ENCODE peak calls at places on chromosomes 13 and 19, in nine cellular contexts. One of them, this sample, is unnamed.

GRCh38 chr19:43779820-43780219 is 953 bp downstream of the KCNN4 start:
- DNase-seq in HCT116: no peak
- DNase-seq in SK-N-SH: no peak
- DNase-seq in OCI-LY7: peak; percentile 75
- DNase-seq in PC-3: peak; percentile 33
- DNase-seq in GM23338: no peak
- DNase-seq in neural progenitor cell: no peak
- DNase-seq in GM23248: no peak
- DNase-seq in hepatocyte: peak; percentile 14
- DNase-seq in this sample: no peak

GRCh38 chr19:35718345-35719041 is 690 bp downstream of the KMT2B start:
- DNase-seq in HCT116: no peak
- DNase-seq in SK-N-SH: peak; percentile 69
- DNase-seq in OCI-LY7: peak; percentile 59
- DNase-seq in PC-3: peak; percentile 9
- DNase-seq in GM23338: peak; percentile 37
- DNase-seq in neural progenitor cell: no peak
- DNase-seq in GM23248: peak; percentile 62
- DNase-seq in hepatocyte: peak; percentile 52
- DNase-seq in this sample: peak; percentile 46

GRCh38 chr13:23578411-23579071 is 8.3 kb downstream of the TNFRSF19 start:
- DNase-seq in HCT116: no peak
- DNase-seq in SK-N-SH: peak; percentile 76
- DNase-seq in OCI-LY7: peak; percentile 63
- DNase-seq in PC-3: peak; percentile 72
- DNase-seq in GM23338: peak; percentile 74
- DNase-seq in neural progenitor cell: peak; percentile 82
- DNase-seq in GM23248: peak; percentile 88
- DNase-seq in hepatocyte: peak; percentile 90
- DNase-seq in this sample: peak; percentile 67

GRCh38 chr13:21853779-21854178 is 182.9 kb downstream of the FGF9 start:
- DNase-seq in HCT116: no peak
- DNase-seq in SK-N-SH: no peak
- DNase-seq in OCI-LY7: no peak
- DNase-seq in PC-3: no peak
- DNase-seq in GM23338: no peak
- DNase-seq in neural progenitor cell: no peak
- DNase-seq in GM23248: no peak
- DNase-seq in hepatocyte: no peak
- DNase-seq in this sample: no peak

GRCh38 chr13:25046985-25047660 is 48.8 kb upstream of the PABPC3 start:
- DNase-seq in HCT116: no peak
- DNase-seq in SK-N-SH: peak; percentile 57
- DNase-seq in OCI-LY7: no peak
- DNase-seq in PC-3: no peak
- DNase-seq in GM23338: peak; percentile 82
- DNase-seq in neural progenitor cell: peak; percentile 83
- DNase-seq in GM23248: peak; percentile 67
- DNase-seq in hepatocyte: peak; percentile 43
- DNase-seq in this sample: no peak

GRCh38 chr19:34503546-34504272 is 22.2 kb downstream of the WTIP start:
- DNase-seq in HCT116: no peak
- DNase-seq in SK-N-SH: peak; percentile 14
- DNase-seq in OCI-LY7: no peak
- DNase-seq in PC-3: no peak
- DNase-seq in GM23338: no peak
- DNase-seq in neural progenitor cell: no peak
- DNase-seq in GM23248: no peak
- DNase-seq in hepatocyte: no peak
- DNase-seq in this sample: no peak

GRCh38 chr13:113110852-113111315 is 5.3 kb downstream of the F7 start:
- DNase-seq in HCT116: no peak
- DNase-seq in SK-N-SH: peak; percentile 57
- DNase-seq in OCI-LY7: no peak
- DNase-seq in PC-3: no peak
- DNase-seq in GM23338: no peak
- DNase-seq in neural progenitor cell: no peak
- DNase-seq in GM23248: no peak
- DNase-seq in hepatocyte: no peak
- DNase-seq in this sample: no peak

GRCh38 chr13:40446365-40446764 is 220.1 kb downstream of the FOXO1 start:
- DNase-seq in HCT116: no peak
- DNase-seq in SK-N-SH: no peak
- DNase-seq in OCI-LY7: no peak
- DNase-seq in PC-3: no peak
- DNase-seq in GM23338: no peak
- DNase-seq in neural progenitor cell: no peak
- DNase-seq in GM23248: no peak
- DNase-seq in hepatocyte: no peak
- DNase-seq in this sample: no peak

GRCh38 chr19:49132974-49133609 is 13.7 kb downstream of the PPFIA3 start:
- DNase-seq in HCT116: no peak
- DNase-seq in SK-N-SH: peak; percentile 22
- DNase-seq in OCI-LY7: no peak
- DNase-seq in PC-3: no peak
- DNase-seq in GM23338: peak; percentile 84
- DNase-seq in neural progenitor cell: peak; percentile 43
- DNase-seq in GM23248: no peak
- DNase-seq in hepatocyte: no peak
- DNase-seq in this sample: no peak

GRCh38 chr19:31586282-31586681 is 237.0 kb upstream of the TSHZ3 start:
- DNase-seq in HCT116: no peak
- DNase-seq in SK-N-SH: no peak
- DNase-seq in OCI-LY7: no peak
- DNase-seq in PC-3: no peak
- DNase-seq in GM23338: no peak
- DNase-seq in neural progenitor cell: no peak
- DNase-seq in GM23248: peak; percentile 3
- DNase-seq in hepatocyte: no peak
- DNase-seq in this sample: no peak

GRCh38 chr13:91381371-91381770 is 17.1 kb upstream of the GPC5 start:
- DNase-seq in HCT116: no peak
- DNase-seq in SK-N-SH: peak; percentile 14
- DNase-seq in OCI-LY7: peak; percentile 65
- DNase-seq in PC-3: peak; percentile 26
- DNase-seq in GM23338: no peak
- DNase-seq in neural progenitor cell: peak; percentile 28
- DNase-seq in GM23248: peak; percentile 18
- DNase-seq in hepatocyte: peak; percentile 23
- DNase-seq in this sample: peak; percentile 8

GRCh38 chr13:79451500-79451962 is 29.4 kb upstream of the NDFIP2 start:
- DNase-seq in HCT116: no peak
- DNase-seq in SK-N-SH: peak; percentile 6
- DNase-seq in OCI-LY7: no peak
- DNase-seq in PC-3: peak; percentile 62
- DNase-seq in GM23338: peak; percentile 46
- DNase-seq in neural progenitor cell: no peak
- DNase-seq in GM23248: peak; percentile 98
- DNase-seq in hepatocyte: peak; percentile 49
- DNase-seq in this sample: peak; percentile 34

GRCh38 chr19:10891360-10892108 is 20.2 kb downstream of the CARM1 start:
- DNase-seq in HCT116: no peak
- DNase-seq in SK-N-SH: no peak
- DNase-seq in OCI-LY7: no peak
- DNase-seq in PC-3: no peak
- DNase-seq in GM23338: peak; percentile 51
- DNase-seq in neural progenitor cell: no peak
- DNase-seq in GM23248: no peak
- DNase-seq in hepatocyte: peak; percentile 66
- DNase-seq in this sample: no peak

GRCh38 chr13:37074703-37075102 is 15.2 kb upstream of the SUPT20H start:
- DNase-seq in HCT116: peak; percentile 8
- DNase-seq in SK-N-SH: peak; percentile 39
- DNase-seq in OCI-LY7: peak; percentile 53
- DNase-seq in PC-3: peak; percentile 48
- DNase-seq in GM23338: peak; percentile 48
- DNase-seq in neural progenitor cell: peak; percentile 24
- DNase-seq in GM23248: peak; percentile 62
- DNase-seq in hepatocyte: peak; percentile 32
- DNase-seq in this sample: peak; percentile 8

GRCh38 chr19:5557691-5558090 is 10.1 kb downstream of the TINCR start:
- DNase-seq in HCT116: no peak
- DNase-seq in SK-N-SH: no peak
- DNase-seq in OCI-LY7: no peak
- DNase-seq in PC-3: no peak
- DNase-seq in GM23338: no peak
- DNase-seq in neural progenitor cell: no peak
- DNase-seq in GM23248: no peak
- DNase-seq in hepatocyte: no peak
- DNase-seq in this sample: no peak

GRCh38 chr13:98822238-98822606 is 69.8 kb upstream of the SLC15A1 start:
- DNase-seq in HCT116: no peak
- DNase-seq in SK-N-SH: peak; percentile 39
- DNase-seq in OCI-LY7: no peak
- DNase-seq in PC-3: no peak
- DNase-seq in GM23338: no peak
- DNase-seq in neural progenitor cell: no peak
- DNase-seq in GM23248: peak; percentile 49
- DNase-seq in hepatocyte: no peak
- DNase-seq in this sample: no peak

GRCh38 chr19:49092686-49093085 is 7.4 kb downstream of the SNRNP70 start:
- DNase-seq in HCT116: no peak
- DNase-seq in SK-N-SH: no peak
- DNase-seq in OCI-LY7: no peak
- DNase-seq in PC-3: no peak
- DNase-seq in GM23338: no peak
- DNase-seq in neural progenitor cell: no peak
- DNase-seq in GM23248: no peak
- DNase-seq in hepatocyte: no peak
- DNase-seq in this sample: no peak

GRCh38 chr19:20271215-20271926 is 104.4 kb downstream of the ZNF486 start:
- DNase-seq in HCT116: no peak
- DNase-seq in SK-N-SH: no peak
- DNase-seq in OCI-LY7: peak; percentile 46
- DNase-seq in PC-3: no peak
- DNase-seq in GM23338: no peak
- DNase-seq in neural progenitor cell: no peak
- DNase-seq in GM23248: no peak
- DNase-seq in hepatocyte: no peak
- DNase-seq in this sample: no peak

GRCh38 chr19:13748169-13748884 is 16.0 kb upstream of the MRI1 start:
- DNase-seq in HCT116: no peak
- DNase-seq in SK-N-SH: peak; percentile 37
- DNase-seq in OCI-LY7: peak; percentile 21
- DNase-seq in PC-3: peak; percentile 25
- DNase-seq in GM23338: peak; percentile 43
- DNase-seq in neural progenitor cell: peak; percentile 31
- DNase-seq in GM23248: peak; percentile 85
- DNase-seq in hepatocyte: peak; percentile 52
- DNase-seq in this sample: peak; percentile 14

GRCh38 chr19:8323781-8324185 is 2.5 kb downstream of the RPS28 start:
- DNase-seq in HCT116: no peak
- DNase-seq in SK-N-SH: no peak
- DNase-seq in OCI-LY7: peak; percentile 17
- DNase-seq in PC-3: no peak
- DNase-seq in GM23338: no peak
- DNase-seq in neural progenitor cell: no peak
- DNase-seq in GM23248: no peak
- DNase-seq in hepatocyte: no peak
- DNase-seq in this sample: no peak
- TF ChIP-seq EZH2phosphoT487 in HCT116: no peak
- TF ChIP-seq EZH2phosphoT487 in SK-N-SH: no peak
- TF ChIP-seq EZH2phosphoT487 in OCI-LY7: no peak
- TF ChIP-seq EZH2phosphoT487 in PC-3: no peak
- TF ChIP-seq EZH2phosphoT487 in GM23338: no peak
- TF ChIP-seq EZH2phosphoT487 in neural progenitor cell: no peak
- TF ChIP-seq EZH2phosphoT487 in GM23248: no peak
- TF ChIP-seq EZH2phosphoT487 in hepatocyte: no peak
- TF ChIP-seq EZH2phosphoT487 in this sample: no peak

GRCh38 chr19:4064073-4064550 is 2.6 kb downstream of the ZBTB7A start:
- DNase-seq in HCT116: no peak
- DNase-seq in SK-N-SH: peak; percentile 63
- DNase-seq in OCI-LY7: no peak
- DNase-seq in PC-3: peak; percentile 16
- DNase-seq in GM23338: no peak
- DNase-seq in neural progenitor cell: peak; percentile 47
- DNase-seq in GM23248: peak; percentile 67
- DNase-seq in hepatocyte: peak; percentile 54
- DNase-seq in this sample: no peak
- H3K27ac ChIP-seq in HCT116: peak overlapping the region; percentile 96
- H3K27ac ChIP-seq in SK-N-SH: peak overlapping the region; percentile 59
- H3K27ac ChIP-seq in OCI-LY7: peak overlapping the region; percentile 69
- H3K27ac ChIP-seq in PC-3: peak overlapping the region; percentile 73
- H3K27ac ChIP-seq in GM23338: no peak overlapping the region
- H3K27ac ChIP-seq in neural progenitor cell: no peak overlapping the region
- H3K27ac ChIP-seq in GM23248: peak overlapping the region; percentile 80
- H3K27ac ChIP-seq in hepatocyte: peak overlapping the region; percentile 98
- H3K27ac ChIP-seq in this sample: peak overlapping the region; percentile 12

GRCh38 chr19:2041686-2042484 is 9.2 kb downstream of the MKNK2 start:
- DNase-seq in HCT116: peak; percentile 82
- DNase-seq in SK-N-SH: peak; percentile 99
- DNase-seq in OCI-LY7: peak; percentile 97
- DNase-seq in PC-3: peak; percentile 51
- DNase-seq in GM23338: peak; percentile 97
- DNase-seq in neural progenitor cell: peak; percentile 98
- DNase-seq in GM23248: peak; percentile 86
- DNase-seq in hepatocyte: peak; percentile 98
- DNase-seq in this sample: peak; percentile 99
- H3K4me3 ChIP-seq in HCT116: peak overlapping the region; percentile 17
- H3K4me3 ChIP-seq in SK-N-SH: peak overlapping the region; percentile 37
- H3K4me3 ChIP-seq in OCI-LY7: peak overlapping the region; percentile 63
- H3K4me3 ChIP-seq in PC-3: no peak overlapping the region
- H3K4me3 ChIP-seq in GM23338: peak overlapping the region; percentile 49
- H3K4me3 ChIP-seq in neural progenitor cell: peak overlapping the region; percentile 38
- H3K4me3 ChIP-seq in GM23248: no peak overlapping the region
- H3K4me3 ChIP-seq in hepatocyte: no peak overlapping the region
- H3K4me3 ChIP-seq in this sample: peak overlapping the region; percentile 85

GRCh38 chr19:50702870-50703829 is 16.5 kb downstream of the SHANK1 start:
- DNase-seq in HCT116: no peak
- DNase-seq in SK-N-SH: no peak
- DNase-seq in OCI-LY7: no peak
- DNase-seq in PC-3: peak; percentile 57
- DNase-seq in GM23338: peak; percentile 56
- DNase-seq in neural progenitor cell: no peak
- DNase-seq in GM23248: peak; percentile 50
- DNase-seq in hepatocyte: no peak
- DNase-seq in this sample: no peak
- TF ChIP-seq EZH2phosphoT487 in HCT116: no peak
- TF ChIP-seq EZH2phosphoT487 in SK-N-SH: no peak
- TF ChIP-seq EZH2phosphoT487 in OCI-LY7: no peak
- TF ChIP-seq EZH2phosphoT487 in PC-3: no peak
- TF ChIP-seq EZH2phosphoT487 in GM23338: no peak
- TF ChIP-seq EZH2phosphoT487 in neural progenitor cell: no peak
- TF ChIP-seq EZH2phosphoT487 in GM23248: no peak
- TF ChIP-seq EZH2phosphoT487 in hepatocyte: no peak
- TF ChIP-seq EZH2phosphoT487 in this sample: no peak

DNA sequence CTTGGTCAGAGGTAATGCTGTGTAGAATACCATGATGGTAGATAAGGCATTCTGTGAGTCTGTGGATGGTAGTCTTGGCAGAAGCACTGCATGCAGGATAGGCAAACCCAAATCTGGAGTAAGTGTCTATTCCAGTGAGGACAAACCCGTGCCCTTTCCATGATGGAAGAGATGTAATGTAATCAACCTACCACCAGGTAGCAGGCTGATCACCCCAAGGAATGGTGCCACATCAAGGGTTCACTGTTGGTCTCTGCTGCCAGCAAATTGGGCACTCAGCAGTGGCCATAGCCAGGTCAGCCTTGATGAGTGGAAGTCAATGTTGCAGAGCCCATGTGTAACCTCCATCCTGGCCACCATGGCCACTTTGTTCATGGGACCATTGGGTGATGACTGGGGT is 155.0 kb downstream of the RAP2A start:
- DNase-seq in HCT116: no peak
- DNase-seq in SK-N-SH: no peak
- DNase-seq in OCI-LY7: no peak
- DNase-seq in PC-3: no peak
- DNase-seq in GM23338: peak; percentile 18
- DNase-seq in neural progenitor cell: no peak
- DNase-seq in GM23248: no peak
- DNase-seq in hepatocyte: no peak
- DNase-seq in this sample: no peak
- H3K27ac ChIP-seq in HCT116: no peak overlapping the region
- H3K27ac ChIP-seq in SK-N-SH: no peak overlapping the region
- H3K27ac ChIP-seq in OCI-LY7: no peak overlapping the region
- H3K27ac ChIP-seq in PC-3: no peak overlapping the region
- H3K27ac ChIP-seq in GM23338: no peak overlapping the region
- H3K27ac ChIP-seq in neural progenitor cell: no peak overlapping the region
- H3K27ac ChIP-seq in GM23248: no peak overlapping the region
- H3K27ac ChIP-seq in hepatocyte: no peak overlapping the region
- H3K27ac ChIP-seq in this sample: no peak overlapping the region

This sample was measured in MM.1S.